ENCODE peak calls at places on chromosomes 4 and X, in five cellular contexts. One of them, this sample, is unnamed.

GRCh38 chr4:76307670-76308014 is 1.1 kb downstream of the STBD1 start:
- DNase-seq in tibial nerve: no peak
- DNase-seq in dorsolateral prefrontal cortex: no peak
- DNase-seq in HL-60: no peak
- DNase-seq in fibroblast of mammary gland: no peak
- DNase-seq in this sample: no peak

GRCh38 chr4:38562751-38563198 is 101.2 kb upstream of the KLF3 start:
- DNase-seq in tibial nerve: no peak
- DNase-seq in dorsolateral prefrontal cortex: no peak
- DNase-seq in HL-60: peak
- DNase-seq in fibroblast of mammary gland: peak
- DNase-seq in this sample: no peak

GRCh38 chr4:94871644-94872305 is 114.0 kb downstream of the BMPR1B start:
- DNase-seq in tibial nerve: no peak
- DNase-seq in dorsolateral prefrontal cortex: no peak
- DNase-seq in HL-60: no peak
- DNase-seq in fibroblast of mammary gland: no peak
- DNase-seq in this sample: no peak

GRCh38 chr4:106172846-106173245 is 143.2 kb downstream of the TBCK start:
- DNase-seq in tibial nerve: no peak
- DNase-seq in dorsolateral prefrontal cortex: no peak
- DNase-seq in HL-60: no peak
- DNase-seq in fibroblast of mammary gland: no peak
- DNase-seq in this sample: no peak

GRCh38 chr4:147312376-147313046 is 168.4 kb upstream of the EDNRA start:
- DNase-seq in tibial nerve: no peak
- DNase-seq in dorsolateral prefrontal cortex: no peak
- DNase-seq in HL-60: no peak
- DNase-seq in fibroblast of mammary gland: peak
- DNase-seq in this sample: no peak

GRCh38 chr4:181140037-181140603 is 1103.1 kb upstream of the TENM3 start:
- DNase-seq in tibial nerve: no peak
- DNase-seq in dorsolateral prefrontal cortex: no peak
- DNase-seq in HL-60: no peak
- DNase-seq in fibroblast of mammary gland: no peak
- DNase-seq in this sample: peak

GRCh38 chr4:142778908-142779307 is 67.2 kb downstream of the INPP4B start:
- DNase-seq in tibial nerve: no peak
- DNase-seq in dorsolateral prefrontal cortex: no peak
- DNase-seq in HL-60: no peak
- DNase-seq in fibroblast of mammary gland: peak
- DNase-seq in this sample: no peak

GRCh38 chr4:74516321-74516720 is 71.4 kb downstream of the AREG start:
- DNase-seq in tibial nerve: no peak
- DNase-seq in dorsolateral prefrontal cortex: no peak
- DNase-seq in HL-60: no peak
- DNase-seq in fibroblast of mammary gland: peak
- DNase-seq in this sample: no peak

GRCh38 chr4:168978001-168978700 is 31.9 kb downstream of the CBR4 start:
- DNase-seq in tibial nerve: no peak
- DNase-seq in dorsolateral prefrontal cortex: no peak
- DNase-seq in HL-60: no peak
- DNase-seq in fibroblast of mammary gland: peak
- DNase-seq in this sample: no peak

GRCh38 chrX:153521034-153521433 is 3.6 kb downstream of the ATP2B3 start:
- DNase-seq in tibial nerve: no peak
- DNase-seq in dorsolateral prefrontal cortex: peak
- DNase-seq in HL-60: no peak
- DNase-seq in fibroblast of mammary gland: peak
- DNase-seq in this sample: no peak

GRCh38 chrX:134144231-134144630 is 92.8 kb upstream of the CCDC160 start:
- DNase-seq in tibial nerve: no peak
- DNase-seq in dorsolateral prefrontal cortex: no peak
- DNase-seq in HL-60: no peak
- DNase-seq in fibroblast of mammary gland: peak
- DNase-seq in this sample: no peak

GRCh38 chr4:97576955-97577354 is 566.3 kb downstream of the STPG2 start:
- DNase-seq in tibial nerve: no peak
- DNase-seq in dorsolateral prefrontal cortex: no peak
- DNase-seq in HL-60: no peak
- DNase-seq in fibroblast of mammary gland: no peak
- DNase-seq in this sample: no peak

GRCh38 chr4:3037957-3038451 is 36.3 kb downstream of the HTT-AS start:
- DNase-seq in tibial nerve: no peak
- DNase-seq in dorsolateral prefrontal cortex: no peak
- DNase-seq in HL-60: no peak
- DNase-seq in fibroblast of mammary gland: no peak
- DNase-seq in this sample: no peak

GRCh38 chr4:109576462-109576861 is 16.4 kb downstream of the MCUB start:
- DNase-seq in tibial nerve: no peak
- DNase-seq in dorsolateral prefrontal cortex: no peak
- DNase-seq in HL-60: no peak
- DNase-seq in fibroblast of mammary gland: peak
- DNase-seq in this sample: peak